ENCODE peak calls at places on chromosomes 11 and 22, in eight cellular contexts. E, L, N, W, C, R, G and Y are unnamed samples.

GRCh38 chr22:10778296-10778814 is 4749.6 kb upstream of the OR11H1 start:
- DNase-seq in E (no peak), L (no peak), N (no peak), W (no peak), C (no peak), R (no peak), G (no peak), Y (no peak)

GRCh38 chr22:45775569-45776312 is 104.1 kb downstream of the ATXN10 start:
- DNase-seq in E (no peak), L (no peak), N (no peak), W (no peak), C (no peak), R (no peak), G (no peak), Y (no peak)

GRCh38 chr11:117435296-117435695 is 107.6 kb downstream of the CEP164 start:
- DNase-seq in E (no peak), L (no peak), N (no peak), W (no peak), C (no peak), R (no peak), G (no peak), Y (no peak)

GRCh38 chr11:115985896-115986295 is 481.7 kb upstream of the CADM1 start:
- DNase-seq in E (no peak), L (no peak), N (no peak), W (no peak), C (no peak), R (no peak), G (no peak), Y (no peak)

GRCh38 chr22:22110548-22111266 is 128.1 kb upstream of the TOP3B start:
- DNase-seq in E (peak; percentile 57), L (no peak), N (no peak), W (no peak), C (peak; percentile 62), R (peak; percentile 78), G (no peak), Y (peak; percentile 63)

GRCh38 chr11:36564376-36565032 is 3.3 kb upstream of the RAG1 start:
- DNase-seq in E (peak; percentile 56), L (peak; percentile 58), N (peak; percentile 45), W (peak; percentile 60), C (peak; percentile 53), R (peak; percentile 61), G (peak; percentile 54), Y (peak; percentile 40)

GRCh38 chr22:30984317-30984716 is 15.3 kb downstream of the TUG1 start:
- DNase-seq in E (peak; percentile 13), L (no peak), N (no peak), W (no peak), C (no peak), R (no peak), G (no peak), Y (no peak)

GRCh38 chr11:34773211-34773610 is 143.0 kb downstream of the APIP start:
- DNase-seq in E (no peak), L (no peak), N (no peak), W (no peak), C (no peak), R (no peak), G (no peak), Y (no peak)

GRCh38 chr22:27990879-27991278 is 71.8 kb upstream of the PITPNB start:
- DNase-seq in E (peak; percentile 16), L (peak; percentile 35), N (peak; percentile 37), W (peak; percentile 67), C (peak; percentile 83), R (peak; percentile 8), G (peak; percentile 64), Y (peak; percentile 20)

GRCh38 chr11:10792385-10793068 is 16.2 kb downstream of the EIF4G2 start:
- DNase-seq in E (peak; percentile 86), L (peak; percentile 89), N (peak; percentile 84), W (peak; percentile 60), C (peak; percentile 99), R (peak; percentile 62), G (peak; percentile 87), Y (peak; percentile 89)

GRCh38 chr22:40547729-40548143 is 88.8 kb downstream of the MRTFA start:
- DNase-seq in E (no peak), L (no peak), N (no peak), W (no peak), C (no peak), R (peak; percentile 54), G (no peak), Y (no peak)

GRCh38 chr11:20397281-20397680 is 9.8 kb downstream of the PRMT3 start:
- DNase-seq in E (peak; percentile 69), L (no peak), N (no peak), W (no peak), C (no peak), R (peak; percentile 57), G (no peak), Y (peak; percentile 42)

GRCh38 chr11:28697920-28698827 is 590.0 kb downstream of the METTL15 start:
- DNase-seq in E (peak; percentile 71), L (peak; percentile 62), N (peak; percentile 59), W (peak; percentile 54), C (peak; percentile 91), R (peak; percentile 61), G (peak; percentile 33), Y (peak; percentile 78)

GRCh38 chr22:21594865-21595452 is 27.4 kb downstream of the UBE2L3 start:
- DNase-seq in E (no peak), L (no peak), N (no peak), W (no peak), C (no peak), R (no peak), G (no peak), Y (no peak)

GRCh38 chr22:41367680-41368542 is 13.8 kb upstream of the TEF start:
- DNase-seq in E (no peak), L (peak; percentile 49), N (peak; percentile 63), W (peak; percentile 52), C (no peak), R (peak; percentile 22), G (peak; percentile 59), Y (peak; percentile 52)

GRCh38 chr11:75286826-75287465 is 46.4 kb downstream of the TPBGL start:
- DNase-seq in E (peak; percentile 25), L (no peak), N (no peak), W (no peak), C (no peak), R (peak; percentile 37), G (no peak), Y (no peak)

GRCh38 chr11:122791836-122792235 is 46.5 kb upstream of the CRTAM start:
- DNase-seq in E (no peak), L (no peak), N (no peak), W (no peak), C (no peak), R (peak; percentile 78), G (no peak), Y (no peak)

GRCh38 chr22:46673677-46674236 is 53.6 kb downstream of the GRAMD4 start:
- DNase-seq in E (no peak), L (no peak), N (no peak), W (no peak), C (no peak), R (no peak), G (no peak), Y (no peak)

GRCh38 chr11:13462311-13462927 is 603 bp downstream of the BTBD10 start:
- DNase-seq in E (peak; percentile 58), L (peak; percentile 43), N (no peak), W (peak; percentile 51), C (peak; percentile 84), R (peak; percentile 41), G (peak; percentile 69), Y (peak; percentile 78)

DNA sequence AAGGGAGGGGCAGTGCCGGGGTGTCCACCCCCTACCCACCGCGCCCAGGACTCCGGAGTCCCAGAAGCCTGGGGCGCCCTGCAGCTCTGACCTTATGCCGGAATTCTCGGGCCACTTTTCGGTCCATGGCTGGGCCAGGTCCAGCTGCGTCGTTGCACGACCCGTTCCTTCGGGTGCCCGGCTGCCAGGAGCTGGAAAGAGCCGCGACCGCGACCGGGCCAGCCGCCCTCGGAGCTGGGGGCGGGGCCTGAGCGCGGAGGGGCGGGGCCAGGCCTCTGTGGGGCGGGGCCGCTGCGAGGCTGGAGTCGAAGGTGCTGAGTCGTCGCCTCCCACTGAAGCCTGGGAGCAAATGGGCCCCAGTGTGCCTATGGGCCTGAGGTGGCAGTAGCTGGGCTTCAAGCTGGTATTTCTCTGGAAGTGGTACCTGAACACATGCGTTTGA is at the start of gene USH1C:
- DNase-seq in E (peak; percentile 44), L (peak; percentile 72), N (no peak), W (no peak), C (peak; percentile 95), R (no peak), G (no peak), Y (no peak)
- TF ChIP-seq POLR2A in E (no peak), L (no peak), N (no peak), W (no peak), C (no peak), R (no peak), G (no peak), Y (no peak)

GRCh38 chr11:12121504-12121903 is 11.1 kb downstream of the MICAL2 start:
- DNase-seq in E (no peak), L (no peak), N (no peak), W (no peak), C (no peak), R (no peak), G (no peak), Y (no peak)

GRCh38 chr11:12123799-12124198 is 13.4 kb downstream of the MICAL2 start:
- DNase-seq in E (no peak), L (no peak), N (no peak), W (no peak), C (no peak), R (peak; percentile 55), G (no peak), Y (no peak)

GRCh38 chr11:12123177-12123576 is 12.8 kb downstream of the MICAL2 start:
- DNase-seq in E (no peak), L (no peak), N (no peak), W (no peak), C (no peak), R (peak; percentile 85), G (no peak), Y (no peak)

GRCh38 chr11:12121011-12121410 is 10.6 kb downstream of the MICAL2 start:
- DNase-seq in E (no peak), L (no peak), N (no peak), W (no peak), C (no peak), R (no peak), G (no peak), Y (no peak)

DNA sequence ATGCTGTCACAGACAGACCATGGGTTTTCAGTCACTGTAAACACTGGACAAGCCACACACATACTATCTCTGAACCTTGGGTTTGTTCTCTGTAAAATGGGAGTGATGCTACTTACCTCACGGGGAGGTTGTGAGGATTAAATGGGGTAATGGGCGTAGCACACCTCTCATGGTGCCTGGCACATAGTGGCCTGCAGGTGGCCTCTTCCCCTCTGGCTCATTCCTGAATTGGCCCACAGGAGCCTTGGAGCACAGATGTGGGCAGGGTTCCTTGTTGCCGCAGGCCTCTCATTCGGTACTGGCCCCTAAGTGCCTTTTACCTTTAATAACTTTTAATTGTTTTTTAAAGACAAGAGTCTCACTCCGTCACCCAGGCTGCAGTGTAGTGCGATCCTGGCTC is 11.7 kb downstream of the MICAL2 start:
- DNase-seq in E (peak; percentile 50), L (no peak), N (no peak), W (no peak), C (peak; percentile 58), R (no peak), G (no peak), Y (no peak)
- H3K4me1 ChIP-seq in E (peaks cover 74% of the 10 kb centered on the region), L (peaks cover 45% of the 10 kb centered on the region), N (peaks cover 12% of the 10 kb centered on the region), W (no peaks in the 10 kb centered on the region), C (no peaks in the 10 kb centered on the region), R (peaks cover 73% of the 10 kb centered on the region), G (peaks cover 75% of the 10 kb centered on the region), Y (peaks cover 28% of the 10 kb centered on the region)

GRCh38 chr11:120324932-120325810 is at the start of gene TLCD5:
- DNase-seq in E (peak; percentile 78), L (peak; percentile 55), N (peak; percentile 82), W (peak; percentile 41), C (peak; percentile 91), R (peak; percentile 68), G (peak; percentile 77), Y (peak; percentile 84)
- TF ChIP-seq POLR2A in E (peak; percentile 54), L (no peak), N (peak; percentile 62), W (no peak), C (no peak), R (peak; percentile 82), G (peak; percentile 85), Y (peak; percentile 74)

GRCh38 chr11:130170345-130170744 is 10.8 kb downstream of the ST14 start:
- DNase-seq in E (no peak), L (no peak), N (no peak), W (no peak), C (no peak), R (no peak), G (no peak), Y (no peak)
- H3K4me1 ChIP-seq in E (peaks cover 18% of the 10 kb centered on the region), L (peaks cover 10% of the 10 kb centered on the region), N (no peaks in the 10 kb centered on the region), W (no peaks in the 10 kb centered on the region), C (no peaks in the 10 kb centered on the region), R (peaks cover 4% of the 10 kb centered on the region), G (no peaks in the 10 kb centered on the region), Y (no peaks in the 10 kb centered on the region)